ENCODE peak calls at places on chromosomes 4 and X, in eight cellular contexts. T, B, V, F, M, H, U and J are unnamed samples.

GRCh38 chr4:71595576-71596108 is 188.2 kb downstream of the GC start:
- DNase-seq in F (no peak), B (no peak), U (no peak), V (no peak), H (no peak), M (no peak), T (no peak), J (no peak)

GRCh38 chrX:5595570-5595969 is 633.1 kb downstream of the NLGN4X start:
- DNase-seq in M (no peak), U (no peak), T (no peak), H (no peak), V (no peak), B (no peak), F (no peak), J (no peak)

GRCh38 chr4:151822331-151822730 is 61.5 kb upstream of the GATB start:
- DNase-seq in F (no peak), B (no peak), H (no peak), U (no peak), T (no peak), M (no peak), V (no peak), J (no peak)

GRCh38 chrX:82676386-82676785 is 831.7 kb upstream of the POU3F4 start:
- DNase-seq in V (peak; percentile 0), B (no peak), U (no peak), M (no peak), F (no peak), H (no peak), T (no peak), J (no peak)

GRCh38 chr4:159401791-159402380 is 299.0 kb downstream of the RAPGEF2 start:
- DNase-seq in F (peak; percentile 67), T (peak; percentile 98), H (no peak), V (no peak), B (no peak), U (no peak), M (no peak), J (no peak)

GRCh38 chrX:101539116-101539515 is 11.2 kb upstream of the ARMCX1 start:
- DNase-seq in H (no peak), V (no peak), U (no peak), B (no peak), M (no peak), T (no peak), F (no peak), J (no peak)

GRCh38 chr4:100289530-100289888 is 99.2 kb upstream of the DDIT4L start:
- DNase-seq in H (no peak), U (no peak), T (no peak), F (no peak), M (no peak), B (no peak), V (no peak), J (no peak)

GRCh38 chr4:113637363-113637762 is 124.2 kb downstream of the CAMK2D start:
- DNase-seq in F (peak; percentile 23), U (no peak), H (no peak), B (no peak), M (no peak), V (no peak), T (peak; percentile 77), J (no peak)

GRCh38 chr4:73308286-73308685 is 49.7 kb upstream of the ANKRD17 start:
- DNase-seq in U (no peak), V (peak; percentile 34), B (no peak), H (no peak), T (peak; percentile 61), F (peak; percentile 20), M (no peak), J (peak; percentile 22)

GRCh38 chr4:168408620-168409019 is 71.7 kb downstream of the DDX60L start:
- DNase-seq in V (no peak), M (no peak), H (no peak), F (peak; percentile 97), B (no peak), T (peak; percentile 98), U (peak; percentile 70), J (no peak)

GRCh38 chr4:158161561-158162354 is 11.1 kb downstream of the GASK1B start:
- DNase-seq in T (peak; percentile 79), F (no peak), M (no peak), B (no peak), H (no peak), V (no peak), U (peak; percentile 61), J (no peak)

GRCh38 chrX:135389717-135390116 is 32.0 kb upstream of the SMIM10L2A start:
- DNase-seq in U (no peak), M (no peak), V (no peak), F (no peak), B (no peak), T (no peak), H (peak; percentile 58), J (no peak)

GRCh38 chr4:48030470-48030869 is 13.9 kb downstream of the NIPAL1 start:
- DNase-seq in F (no peak), B (no peak), U (no peak), T (no peak), M (no peak), H (no peak), V (no peak), J (no peak)

GRCh38 chr4:168615294-168615693 is 118.4 kb downstream of the PALLD start:
- DNase-seq in T (peak; percentile 57), M (no peak), V (no peak), H (no peak), B (no peak), F (no peak), U (no peak), J (no peak)

GRCh38 chrX:153569475-153569874 is 29.5 kb downstream of the CCNQ start:
- DNase-seq in B (no peak), U (no peak), T (no peak), F (no peak), V (no peak), M (no peak), H (no peak), J (no peak)

GRCh38 chr4:139704915-139705485 is 39.4 kb downstream of the MGST2 start:
- DNase-seq in T (peak; percentile 42), M (no peak), U (no peak), V (peak; percentile 7), B (no peak), H (no peak), F (no peak), J (no peak)

GRCh38 chr4:139712882-139713281 is 47.3 kb downstream of the MGST2 start:
- DNase-seq in M (no peak), F (no peak), H (no peak), B (no peak), V (no peak), T (no peak), U (no peak), J (no peak)

GRCh38 chr4:139710073-139710472 is 44.5 kb downstream of the MGST2 start:
- DNase-seq in T (peak; percentile 45), M (no peak), B (no peak), U (no peak), F (no peak), V (no peak), H (no peak), J (no peak)

GRCh38 chr4:139711461-139711860 is 45.8 kb downstream of the MGST2 start:
- DNase-seq in B (no peak), U (no peak), F (no peak), T (peak; percentile 54), M (no peak), V (no peak), H (no peak), J (no peak)

DNA sequence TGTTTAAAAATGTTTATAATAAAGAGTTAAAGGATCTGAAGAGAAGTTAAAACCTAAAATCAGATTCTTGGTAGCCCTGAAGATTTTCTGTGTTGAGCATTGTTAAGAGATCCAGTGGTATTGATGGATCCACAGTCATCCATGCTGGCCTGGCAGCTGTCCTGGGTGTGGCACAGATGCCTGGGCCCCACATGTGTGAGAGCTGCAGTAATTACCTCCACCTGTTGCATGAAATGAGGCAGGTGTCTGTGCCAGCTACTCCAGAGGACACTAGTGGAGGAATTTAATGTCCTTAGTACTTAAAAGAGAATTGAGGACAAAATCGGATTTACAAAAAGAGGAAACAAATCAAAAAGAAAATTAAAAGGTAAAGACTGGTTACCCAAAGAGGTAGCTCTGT is 44.0 kb downstream of the MGST2 start:
- DNase-seq in T (no peak), B (no peak), U (no peak), M (no peak), H (no peak), V (no peak), F (no peak), J (no peak)
- TF ChIP-seq CTCF in T (no peak), B (no peak), U (no peak), M (no peak), H (no peak), V (no peak), F (no peak), J (no peak)

GRCh38 chr4:1491630-1492457 is 85.6 kb upstream of the NKX1-1 start:
- DNase-seq in H (peak; percentile 11), F (no peak), V (no peak), T (no peak), B (no peak), U (no peak), M (no peak), J (no peak)

GRCh38 chr4:1490906-1491629 is 84.8 kb upstream of the NKX1-1 start:
- DNase-seq in U (no peak), M (no peak), H (no peak), T (no peak), B (no peak), V (no peak), F (no peak), J (no peak)

GRCh38 chr4:1488831-1489638 is 82.8 kb upstream of the NKX1-1 start:
- DNase-seq in V (no peak), T (no peak), B (no peak), M (no peak), U (no peak), F (no peak), H (peak; percentile 22), J (no peak)

GRCh38 chr4:1489639-1489995 is 83.4 kb upstream of the NKX1-1 start:
- DNase-seq in V (no peak), T (no peak), F (no peak), B (no peak), H (peak; percentile 17), M (no peak), U (no peak), J (no peak)

GRCh38 chr4:1490011-1490905 is 84.0 kb upstream of the NKX1-1 start:
- DNase-seq in B (no peak), F (no peak), V (no peak), M (no peak), H (no peak), T (no peak), U (no peak), J (no peak)
- TF ChIP-seq CTCF in B (no peak), F (no peak), V (no peak), M (no peak), H (no peak), T (no peak), U (no peak), J (no peak)

GRCh38 chr4:58247792-58248191 is 1137.6 kb upstream of the IGFBP7 start:
- DNase-seq in V (peak; percentile 1), M (no peak), B (peak; percentile 4), T (no peak), H (no peak), U (no peak), F (no peak), J (no peak)
- TF ChIP-seq CTCF in V (peak; percentile 26), M (no peak), B (no peak), T (no peak), H (peak; percentile 23), U (no peak), F (no peak), J (no peak)

DNA sequence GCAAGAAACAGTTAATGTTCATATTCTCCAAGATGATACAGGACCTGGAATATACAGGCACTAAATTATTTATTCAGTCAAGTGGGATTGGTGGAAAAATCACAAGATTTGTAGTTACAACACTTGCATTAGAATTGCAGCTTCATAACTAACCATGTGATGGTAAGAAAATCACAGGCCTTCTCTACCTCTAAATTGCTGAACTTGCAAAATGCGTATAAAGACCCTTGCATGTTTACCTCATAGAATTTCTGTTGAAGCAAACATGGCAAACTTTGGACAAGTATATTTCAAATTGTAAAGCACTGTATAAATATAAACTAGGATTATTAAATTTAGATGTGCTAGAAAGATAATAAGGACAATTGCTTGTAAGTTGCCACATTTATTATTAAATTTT is 215.1 kb downstream of the TMA16 start:
- DNase-seq in B (no peak), M (no peak), F (no peak), T (no peak), U (no peak), H (no peak), V (no peak), J (no peak)
- TF ChIP-seq CTCF in B (no peak), M (no peak), F (no peak), T (no peak), U (no peak), H (no peak), V (no peak), J (no peak)